ENCODE peak calls at places on chromosomes 13 and 19, in ten cellular contexts. I is GM23338, N is BJ, F is thyroid gland, Z is colonic mucosa, O is HCT116, V is fibroblast of pulmonary artery, X is GM12865, C is astrocyte of the spinal cord, Y is A549. W is an unnamed sample.

GRCh38 chr13:75250526-75251183 is 231.3 kb downstream of the TBC1D4 start:
- DNase-seq in I (no peak), N (no peak), F (no peak), Z (no peak), O (no peak), V (peak; percentile 79), X (no peak), C (peak; percentile 75), Y (no peak), W (peak; percentile 86)

GRCh38 chr13:93861818-93862217 is 617.7 kb downstream of the DCT start:
- DNase-seq in I (no peak), N (no peak), F (no peak), Z (no peak), O (no peak), V (peak; percentile 82), X (no peak), C (peak; percentile 59), Y (peak; percentile 28), W (peak; percentile 61)

GRCh38 chr13:73449258-73449657 is 390.5 kb downstream of the KLF5 start:
- DNase-seq in I (no peak), N (no peak), F (no peak), Z (no peak), O (no peak), V (peak; percentile 32), X (no peak), C (no peak), Y (peak; percentile 21), W (no peak)

GRCh38 chr19:55312621-55313117 is 12.5 kb downstream of the TMEM150B start:
- DNase-seq in I (peak; percentile 44), N (no peak), F (no peak), Z (no peak), O (no peak), V (no peak), X (no peak), C (no peak), Y (no peak), W (no peak)

GRCh38 chr13:75145926-75146325 is 336.0 kb downstream of the TBC1D4 start:
- DNase-seq in I (no peak), N (no peak), F (no peak), Z (no peak), O (no peak), V (peak; percentile 9), X (no peak), C (no peak), Y (no peak), W (peak; percentile 11)

GRCh38 chr13:66612983-66613382 is 617.2 kb downstream of the PCDH9 start:
- DNase-seq in I (peak; percentile 1), N (no peak), F (no peak), Z (no peak), O (no peak), V (no peak), X (no peak), C (no peak), Y (no peak), W (no peak)

GRCh38 chr19:9597027-9597426 is 12.7 kb upstream of the ZNF121 start:
- DNase-seq in I (no peak), N (peak; percentile 62), F (no peak), Z (no peak), O (peak; percentile 86), V (peak; percentile 77), X (no peak), C (peak; percentile 52), Y (no peak), W (peak; percentile 62)

GRCh38 chr13:44578064-44578394 is 1.9 kb upstream of the TSC22D1 start:
- DNase-seq in I (peak; percentile 64), N (no peak), F (no peak), Z (no peak), O (no peak), V (no peak), X (no peak), C (no peak), Y (peak; percentile 41), W (no peak)

GRCh38 chr19:56821209-56821608 is 19.3 kb downstream of the PEG3 start:
- DNase-seq in I (no peak), N (no peak), F (no peak), Z (no peak), O (no peak), V (no peak), X (no peak), C (no peak), Y (no peak), W (no peak)

GRCh38 chr19:50568321-50569022 is at the start of gene LRRC4B:
- DNase-seq in I (peak; percentile 85), N (no peak), F (no peak), Z (no peak), O (no peak), V (peak; percentile 15), X (no peak), C (no peak), Y (no peak), W (peak; percentile 7)

GRCh38 chr19:30071871-30072270 is 129.8 kb downstream of the URI1 start:
- DNase-seq in I (no peak), N (no peak), F (no peak), Z (no peak), O (no peak), V (no peak), X (no peak), C (no peak), Y (no peak), W (no peak)

DNA sequence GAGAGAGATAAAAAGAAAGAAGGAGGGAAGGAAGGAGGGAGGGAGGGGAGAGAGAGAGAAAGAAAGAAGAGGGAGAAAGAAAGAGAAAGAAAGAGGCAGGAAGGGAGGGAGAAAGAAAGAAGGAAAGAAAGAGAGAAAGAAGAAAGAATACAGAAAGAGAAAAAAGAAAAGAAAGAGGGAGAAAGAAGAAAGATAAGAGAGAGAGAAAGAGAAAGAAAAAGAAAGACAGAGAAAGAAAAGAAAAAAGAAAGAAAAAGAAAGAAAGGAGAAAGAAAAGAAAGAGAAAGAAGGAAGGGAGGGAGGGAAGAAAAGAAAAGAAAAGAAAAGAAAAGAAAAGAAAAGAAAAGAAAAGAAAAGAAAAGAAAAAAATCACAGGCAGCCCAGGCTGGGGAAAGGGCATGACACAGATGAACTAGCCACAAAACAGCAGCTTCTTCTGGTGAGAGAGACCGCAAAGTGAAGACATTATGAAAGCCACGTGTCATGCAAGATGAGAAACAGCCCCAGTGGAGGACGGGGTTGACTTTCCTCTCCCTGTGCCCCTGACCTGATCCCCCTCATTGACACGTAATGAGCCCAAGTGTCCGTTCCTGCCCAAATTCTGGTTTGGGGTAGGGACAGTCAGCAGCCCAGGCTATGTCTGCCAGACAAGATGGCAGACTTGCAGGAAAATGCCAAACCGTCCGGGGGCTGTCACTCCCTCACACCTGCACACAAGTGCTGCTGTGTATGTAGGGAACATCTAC is 102.1 kb downstream of the INSR start:
- DNase-seq in I (no peak), N (no peak), F (no peak), Z (no peak), O (no peak), V (no peak), X (peak; percentile 78), C (no peak), Y (no peak), W (no peak)
- H3K4me3 ChIP-seq in I (no peak overlapping the region), N (no peak overlapping the region), F (no peak overlapping the region), Z (no peak overlapping the region), O (no peak overlapping the region), V (no peak overlapping the region), X (no peak overlapping the region), C (no peak overlapping the region), Y (no peak overlapping the region), W (no peak overlapping the region)

GRCh38 chr13:96822900-96823299 is 171.4 kb downstream of the OXGR1 start:
- DNase-seq in I (peak; percentile 70), N (no peak), F (peak; percentile 76), Z (peak; percentile 25), O (peak; percentile 54), V (peak; percentile 35), X (peak; percentile 22), C (no peak), Y (peak; percentile 40), W (no peak)
- TF ChIP-seq CTCF in I (peak; percentile 60), N (no peak), F (peak; percentile 21), Z (peak; percentile 37), O (peak; percentile 66), V (peak; percentile 37), X (peak; percentile 41), C (peak; percentile 29), Y (no peak), W (peak; percentile 47)

DNA sequence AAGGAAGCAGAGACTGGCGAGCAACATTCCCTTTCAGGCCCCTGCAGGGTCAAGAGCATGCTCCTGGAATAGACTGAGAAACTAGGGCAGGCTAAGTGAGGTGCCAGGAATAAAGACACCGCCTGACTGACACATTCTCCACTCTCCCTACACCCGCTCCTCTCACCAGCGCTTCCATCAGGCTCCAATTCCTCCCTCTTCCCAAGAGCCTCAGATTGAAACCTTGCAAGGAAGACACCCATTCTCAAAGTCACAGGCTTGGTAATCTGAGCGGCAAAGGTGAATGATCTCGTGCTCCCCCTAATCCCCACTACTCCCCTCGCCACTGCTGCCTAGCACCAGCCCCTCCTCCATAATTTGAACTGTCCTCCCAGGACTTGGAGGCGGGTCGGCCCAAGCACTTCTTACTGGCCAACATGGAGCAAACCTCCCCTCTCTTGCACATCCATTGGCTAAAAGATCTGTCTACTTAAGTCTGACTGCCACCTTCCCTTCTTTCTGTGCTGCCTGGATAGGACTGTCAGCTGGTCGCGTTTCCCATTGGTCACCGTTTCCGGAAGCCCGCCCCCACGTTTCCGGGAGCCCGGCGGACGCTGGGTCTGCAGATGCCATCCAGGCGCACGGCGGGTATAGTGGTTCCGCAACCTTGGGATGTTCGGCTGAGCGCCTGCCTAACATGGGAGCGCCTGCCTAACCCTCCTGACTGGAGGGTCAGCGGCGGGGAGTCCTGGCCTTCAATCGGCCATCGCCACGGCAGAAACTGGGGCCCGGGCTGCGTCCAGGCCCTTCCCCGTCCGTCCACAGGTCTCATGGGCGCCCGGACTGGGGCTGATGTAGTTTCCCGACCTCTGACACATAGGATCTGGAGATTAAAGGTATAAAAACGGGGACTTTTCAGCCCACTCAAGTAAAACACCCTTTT is 33.6 kb downstream of the ZNF383 start:
- DNase-seq in I (no peak), N (peak; percentile 95), F (peak; percentile 95), Z (peak; percentile 73), O (no peak), V (peak; percentile 95), X (peak; percentile 45), C (peak; percentile 97), Y (peak; percentile 19), W (peak; percentile 98)
- H3K4me3 ChIP-seq in I (no peak overlapping the region), N (peak overlapping the region; percentile 68), F (peak overlapping the region; percentile 46), Z (peak overlapping the region; percentile 9), O (no peak overlapping the region), V (peak overlapping the region; percentile 74), X (peak overlapping the region; percentile 8), C (peak overlapping the region; percentile 90), Y (no peak overlapping the region), W (peak overlapping the region; percentile 86)

DNA sequence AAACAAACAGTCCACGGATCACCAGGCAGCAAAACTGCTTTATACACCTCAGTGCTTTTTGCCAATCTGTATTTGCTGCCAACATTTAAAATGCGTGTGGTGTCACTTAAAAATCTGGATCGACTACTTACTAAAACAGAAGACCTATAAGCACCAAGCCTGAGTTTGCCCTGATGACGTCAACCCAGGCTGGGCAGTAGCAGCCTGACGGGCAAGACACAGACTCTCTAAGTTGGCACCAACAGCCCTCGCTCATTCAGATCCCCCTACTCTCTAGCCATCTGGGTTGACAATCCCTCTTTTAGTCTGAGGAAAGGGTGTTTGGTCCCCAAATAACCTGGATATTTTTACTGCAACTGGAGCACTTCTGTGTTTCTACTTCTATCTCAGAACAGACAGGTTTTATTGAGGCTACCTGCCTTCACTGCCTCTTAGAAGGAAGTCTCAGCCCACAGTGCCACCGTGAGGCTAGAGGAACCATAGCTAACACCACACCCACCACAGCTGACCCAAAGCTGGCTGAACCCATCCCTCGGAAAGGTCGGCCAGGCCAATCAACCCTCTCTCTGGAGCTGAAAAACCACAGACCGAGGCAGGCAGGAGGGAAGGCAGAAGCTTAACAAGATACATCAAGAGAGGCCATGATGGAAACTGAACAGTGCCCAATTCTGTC is 6.9 kb downstream of the SUGP2 start:
- DNase-seq in I (peak; percentile 27), N (no peak), F (peak; percentile 82), Z (no peak), O (no peak), V (peak; percentile 10), X (no peak), C (no peak), Y (peak; percentile 20), W (peak; percentile 13)
- TF ChIP-seq CTCF in I (no peak), N (peak; percentile 25), F (no peak), Z (no peak), O (peak; percentile 18), V (no peak), X (peak; percentile 8), C (no peak), Y (peak; percentile 6), W (no peak)

W was measured in cardiac fibroblast.